ENCODE peak calls at places on chromosomes 1 and 21, in four cellular contexts. L is K562, W is HCT116, S is SK-N-SH. H is an unnamed sample.

GRCh38 chr21:45522986-45523385 is 19.3 kb downstream of the SLC19A1 start:
- DNase-seq in L (no peak), W (no peak), S (no peak), H (no peak)

GRCh38 chr1:114009393-114009792 is 30.1 kb downstream of the OLFML3 start:
- DNase-seq in L (no peak), W (no peak), S (no peak), H (no peak)

GRCh38 chr1:183685112-183685713 is 32.1 kb upstream of the APOBEC4 start:
- DNase-seq in L (peak), W (peak), S (peak), H (peak)

GRCh38 chr1:210908257-210908656 is 225.7 kb downstream of the KCNH1 start:
- DNase-seq in L (no peak), W (no peak), S (no peak), H (no peak)

GRCh38 chr21:34693192-34693810 is 24.5 kb downstream of the CLIC6 start:
- DNase-seq in L (peak), W (peak), S (peak), H (peak)

GRCh38 chr1:54794401-54795099 is 6.6 kb downstream of the TTC22 start:
- DNase-seq in L (no peak), W (no peak), S (no peak), H (peak)

GRCh38 chr1:203035111-203036000 is 9.1 kb downstream of the PPFIA4 start:
- DNase-seq in L (no peak), W (no peak), S (no peak), H (no peak)

GRCh38 chr1:58440696-58441095 is 105.8 kb downstream of the OMA1 start:
- DNase-seq in L (no peak), W (no peak), S (no peak), H (no peak)

GRCh38 chr1:118486213-118486612 is 301.2 kb upstream of the SPAG17 start:
- DNase-seq in L (no peak), W (no peak), S (no peak), H (no peak)

GRCh38 chr1:172268237-172268636 is 152.2 kb upstream of the C1orf105 start:
- DNase-seq in L (no peak), W (no peak), S (no peak), H (no peak)

GRCh38 chr1:207944571-207944970 is 33.6 kb upstream of the CD34 start:
- DNase-seq in L (no peak), W (no peak), S (no peak), H (no peak)

GRCh38 chr1:69836961-69837636 is 269.4 kb downstream of the LRRC7 start:
- DNase-seq in L (no peak), W (no peak), S (no peak), H (no peak)

GRCh38 chr1:94926915-94927404 is at the start of gene CNN3:
- DNase-seq in L (peak), W (peak), S (peak), H (peak)

GRCh38 chr1:102872526-102872925 is 235.8 kb downstream of the COL11A1 start:
- DNase-seq in L (no peak), W (no peak), S (no peak), H (no peak)

GRCh38 chr1:8822383-8823294 is 5.2 kb upstream of the RERE start:
- DNase-seq in L (peak), W (peak), S (peak), H (peak)

GRCh38 chr1:103514920-103515503 is 10.5 kb upstream of the RNPC3 start:
- DNase-seq in L (peak), W (peak), S (peak), H (peak)

GRCh38 chr21:44752701-44753235 is 41.4 kb upstream of the TSPEAR start:
- DNase-seq in L (no peak), W (peak), S (no peak), H (peak)

GRCh38 chr21:27321791-27322190 is 354.9 kb upstream of the ADAMTS5 start:
- DNase-seq in L (no peak), W (no peak), S (no peak), H (no peak)

GRCh38 chr1:196527941-196528340 is 80.3 kb downstream of the KCNT2 start:
- DNase-seq in L (no peak), W (no peak), S (no peak), H (no peak)

GRCh38 chr21:45153358-45154318 is 79.3 kb downstream of the ADARB1 start:
- DNase-seq in L (no peak), W (no peak), S (no peak), H (no peak)

GRCh38 chr1:84928979-84929378 is 36.0 kb upstream of the LPAR3 start:
- DNase-seq in L (no peak), W (no peak), S (no peak), H (no peak)

GRCh38 chr1:151680812-151681211 is 35.8 kb downstream of the CELF3 start:
- DNase-seq in L (no peak), W (peak), S (no peak), H (no peak)

GRCh38 chr1:34761776-34762307 is 2.3 kb downstream of the GJB4 start:
- DNase-seq in L (no peak), W (no peak), S (no peak), H (no peak)

GRCh38 chr1:209434066-209434465 is 149.4 kb upstream of the CAMK1G start:
- DNase-seq in L (no peak), W (no peak), S (no peak), H (no peak)

GRCh38 chr1:232876506-232877360 is 71.5 kb downstream of the MAP10 start:
- DNase-seq in L (no peak), W (no peak), S (no peak), H (no peak)

GRCh38 chr1:203521071-203521794 is 27.3 kb downstream of the OPTC start:
- DNase-seq in L (no peak), W (no peak), S (no peak), H (no peak)

GRCh38 chr1:201356701-201357100 is 20.8 kb downstream of the TNNT2 start:
- DNase-seq in L (no peak), W (no peak), S (no peak), H (no peak)

GRCh38 chr1:40849801-40850592 is 12.2 kb downstream of the CITED4 start:
- DNase-seq in L (peak), W (peak), S (peak), H (peak)

GRCh38 chr1:197737916-197738315 is 37.4 kb downstream of the DENND1B start:
- DNase-seq in L (no peak), W (no peak), S (no peak), H (no peak)

GRCh38 chr1:223355699-223356098 is 8.3 kb downstream of the SUSD4 start:
- DNase-seq in L (no peak), W (no peak), S (no peak), H (no peak)

DNA sequence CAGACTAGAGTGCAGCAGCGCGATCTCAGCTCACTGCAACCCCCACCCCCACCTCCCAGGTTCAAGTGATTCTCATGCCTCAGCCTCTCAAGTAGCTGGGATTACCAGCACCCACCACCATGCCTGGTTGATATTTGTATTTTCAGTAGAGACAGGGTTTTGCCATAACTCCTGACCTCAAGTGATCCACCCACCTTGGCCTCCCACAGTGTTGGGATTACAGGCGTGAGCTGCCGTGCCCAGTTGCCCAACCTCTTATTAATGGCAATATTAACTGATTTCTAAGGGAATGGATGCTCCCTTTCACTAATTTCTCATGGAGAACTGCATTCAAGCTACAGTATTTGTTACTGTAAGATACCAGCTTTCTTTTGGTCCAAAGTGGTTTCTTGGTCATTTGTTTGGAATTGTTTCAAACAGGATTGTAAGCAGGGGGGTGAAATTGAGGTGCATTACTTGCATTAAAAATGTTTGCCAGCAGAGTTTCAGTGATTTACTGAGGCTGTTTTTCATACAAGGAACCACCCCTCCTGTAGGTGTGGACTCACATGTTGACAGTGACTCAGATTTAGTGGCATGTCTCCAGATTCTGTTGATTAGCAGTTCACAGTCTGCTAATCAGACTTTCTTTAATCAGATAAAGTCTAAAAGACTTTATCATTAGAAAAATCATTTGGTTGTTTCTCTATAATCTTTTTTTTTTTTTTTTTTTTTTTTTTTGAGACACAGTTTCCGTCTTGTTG is 3.9 kb upstream of the TGFBR3 start:
- DNase-seq in L (no peak), W (no peak), S (no peak), H (no peak)
- TF ChIP-seq JUND in L (no peak), W (peak), S (no peak), H (no peak)

GRCh38 chr1:153967109-153967999 is at the start of gene CREB3L4:
- DNase-seq in L (peak), W (peak), S (peak), H (peak)

GRCh38 chr1:153968400-153968799 is 698 bp downstream of the CREB3L4 start:
- DNase-seq in L (no peak), W (no peak), S (peak), H (peak)

GRCh38 chr1:153968972-153969371 is 1.3 kb downstream of the CREB3L4 start:
- DNase-seq in L (no peak), W (no peak), S (no peak), H (no peak)

GRCh38 chr1:153970346-153970745 is 2.6 kb downstream of the CREB3L4 start:
- DNase-seq in L (no peak), W (no peak), S (no peak), H (no peak)

DNA sequence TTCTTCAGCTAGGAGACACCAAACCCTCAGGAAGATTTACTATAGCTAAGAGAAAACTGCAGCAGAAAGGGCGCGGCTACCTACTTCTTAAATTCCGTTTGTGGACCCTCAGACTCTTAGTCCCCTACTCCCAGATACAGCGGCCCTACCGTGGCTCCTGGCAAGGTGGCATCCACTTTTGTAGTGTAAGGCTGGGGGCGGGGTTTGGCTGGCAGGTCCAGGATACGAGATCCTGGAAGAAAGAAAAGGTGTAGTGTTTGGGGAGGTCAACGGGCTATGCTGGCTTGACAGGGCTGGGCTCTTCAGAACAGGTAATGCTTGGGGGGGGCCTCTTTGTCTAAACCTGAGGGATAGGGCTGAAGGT is 280 bp downstream of the CREB3L4 start:
- DNase-seq in L (no peak), W (no peak), S (peak), H (peak)
- TF ChIP-seq JUND in L (no peak), W (no peak), S (no peak), H (no peak)

GRCh38 chr21:25961042-25961441 is 209.5 kb downstream of the APP start:
- DNase-seq in L (no peak), W (no peak), S (no peak), H (no peak)
- TF ChIP-seq JUND in L (no peak), W (no peak), S (no peak), H (no peak)

GRCh38 chr1:2024451-2024850 is 5.3 kb downstream of the GABRD start:
- DNase-seq in L (no peak), W (no peak), S (no peak), H (no peak)

GRCh38 chr1:2022063-2022770 is 3.1 kb downstream of the GABRD start:
- DNase-seq in L (no peak), W (no peak), S (no peak), H (no peak)

GRCh38 chr1:2023187-2023586 is 4.0 kb downstream of the GABRD start:
- DNase-seq in L (no peak), W (no peak), S (no peak), H (no peak)

GRCh38 chr1:2025491-2025981 is 6.4 kb downstream of the GABRD start:
- DNase-seq in L (no peak), W (no peak), S (no peak), H (no peak)

GRCh38 chr1:2024887-2025286 is 5.7 kb downstream of the GABRD start:
- DNase-seq in L (no peak), W (no peak), S (no peak), H (no peak)
- TF ChIP-seq JUND in L (no peak), W (no peak), S (no peak), H (no peak)

H was measured in T47D.